ENCODE peak calls at places on chromosomes 3 and 15, in four cellular contexts. I is ELR, Q is NCI-H187, W is C1 segment of cervical spinal cord. E is an unnamed sample.

GRCh38 chr3:184656991-184657669 is 54.7 kb downstream of the MAGEF1 start:
- DNase-seq in I (peak), Q (peak), W (no peak), E (peak)

GRCh38 chr3:42051384-42052131 is 39.6 kb upstream of the TRAK1 start:
- DNase-seq in I (no peak), Q (no peak), W (no peak), E (no peak)

GRCh38 chr3:5389057-5389456 is 201.6 kb downstream of the EDEM1 start:
- DNase-seq in I (no peak), Q (no peak), W (no peak), E (no peak)

GRCh38 chr15:89353991-89354390 is 19.4 kb upstream of the POLG start:
- DNase-seq in I (no peak), Q (no peak), W (no peak), E (no peak)

GRCh38 chr3:70871909-70872656 is 559.6 kb upstream of the MDFIC2 start:
- DNase-seq in I (peak), Q (no peak), W (no peak), E (peak)

GRCh38 chr15:49088996-49089395 is 42.8 kb upstream of the SECISBP2L start:
- DNase-seq in I (no peak), Q (no peak), W (no peak), E (no peak)

GRCh38 chr3:66439666-66440344 is 61.0 kb downstream of the LRIG1 start:
- DNase-seq in I (no peak), Q (peak), W (no peak), E (no peak)

GRCh38 chr15:87167055-87167454 is 1087.4 kb downstream of the AGBL1 start:
- DNase-seq in I (peak), Q (no peak), W (no peak), E (no peak)

GRCh38 chr3:150129181-150129580 is 158.5 kb upstream of the PFN2 start:
- DNase-seq in I (no peak), Q (no peak), W (no peak), E (no peak)

GRCh38 chr15:43150171-43150929 is 17.0 kb downstream of the TMEM62 start:
- DNase-seq in I (peak), Q (no peak), W (no peak), E (peak)

E was measured in HCEC 1CT.